ENCODE peak calls at places on chromosomes 11 and 22, in ten cellular contexts. Y is esophagus squamous epithelium; X is body of pancreas; S is pancreas; T is kidney; G is cardiac muscle cell; H is lower lobe of right lung; O is neural progenitor cell; B is CD8-positive, alpha-beta T cell; R is AG04450. J is an unnamed sample.

GRCh38 chr11:30855383-30856006 is 269.3 kb upstream of the MPPED2 start:
- DNase-seq in Y (no peak), X (no peak), S (no peak), T (no peak), G (peak), H (no peak), O (no peak), B (no peak), R (no peak), J (no peak)

GRCh38 chr22:37187891-37188761 is at the start of gene C1QTNF6:
- DNase-seq in Y (no peak), X (no peak), S (no peak), T (peak), G (peak), H (peak), O (peak), B (no peak), R (no peak), J (peak)

GRCh38 chr11:27485930-27486773 is 13.6 kb upstream of the LGR4 start:
- DNase-seq in Y (no peak), X (peak), S (no peak), T (no peak), G (peak), H (no peak), O (peak), B (no peak), R (no peak), J (no peak)

GRCh38 chr22:40641269-40641668 is 4.8 kb upstream of the MRTFA start:
- DNase-seq in Y (no peak), X (peak), S (no peak), T (no peak), G (no peak), H (no peak), O (no peak), B (no peak), R (no peak), J (peak)

GRCh38 chr11:134843020-134843419 is 431.0 kb upstream of the B3GAT1 start:
- DNase-seq in Y (no peak), X (no peak), S (no peak), T (no peak), G (no peak), H (no peak), O (no peak), B (no peak), R (no peak), J (no peak)

GRCh38 chr22:47033648-47034000 is 271.2 kb downstream of the TBC1D22A start:
- DNase-seq in Y (no peak), X (no peak), S (no peak), T (peak), G (no peak), H (peak), O (no peak), B (no peak), R (no peak), J (peak)

GRCh38 chr11:88414385-88414861 is 76.9 kb upstream of the CTSC start:
- DNase-seq in Y (no peak), X (peak), S (no peak), T (no peak), G (peak), H (no peak), O (no peak), B (no peak), R (no peak), J (peak)

GRCh38 chr11:45834298-45834756 is 12.9 kb upstream of the CRY2 start:
- DNase-seq in Y (no peak), X (no peak), S (no peak), T (no peak), G (no peak), H (no peak), O (no peak), B (no peak), R (no peak), J (no peak)

GRCh38 chr11:94521684-94522083 is 9.4 kb downstream of the C11orf97 start:
- DNase-seq in Y (no peak), X (no peak), S (no peak), T (no peak), G (no peak), H (no peak), O (peak), B (no peak), R (no peak), J (no peak)

GRCh38 chr22:48541401-48542098 is 1286.1 kb downstream of the BRD1 start:
- DNase-seq in Y (no peak), X (no peak), S (no peak), T (no peak), G (no peak), H (no peak), O (no peak), B (no peak), R (no peak), J (no peak)

GRCh38 chr22:32991353-32992115 is 66.6 kb downstream of the SYN3 start:
- DNase-seq in Y (no peak), X (no peak), S (no peak), T (no peak), G (no peak), H (peak), O (no peak), B (no peak), R (no peak), J (peak)

GRCh38 chr11:129657866-129658557 is 157.6 kb upstream of the TMEM45B start:
- DNase-seq in Y (no peak), X (no peak), S (no peak), T (no peak), G (peak), H (no peak), O (no peak), B (no peak), R (no peak), J (no peak)

GRCh38 chr22:47837703-47838102 is 1075.3 kb downstream of the TBC1D22A start:
- DNase-seq in Y (no peak), X (no peak), S (no peak), T (no peak), G (no peak), H (no peak), O (peak), B (no peak), R (no peak), J (no peak)

GRCh38 chr22:27885977-27886842 is 32.8 kb downstream of the PITPNB start:
- DNase-seq in Y (no peak), X (peak), S (no peak), T (no peak), G (peak), H (no peak), O (peak), B (peak), R (peak), J (no peak)

GRCh38 chr22:25172153-25172552 is 27.5 kb upstream of the CRYBB3 start:
- DNase-seq in Y (no peak), X (peak), S (no peak), T (no peak), G (no peak), H (no peak), O (no peak), B (no peak), R (no peak), J (no peak)

GRCh38 chr11:108863528-108863927 is 198.7 kb downstream of the DDX10 start:
- DNase-seq in Y (no peak), X (no peak), S (no peak), T (no peak), G (no peak), H (no peak), O (no peak), B (no peak), R (no peak), J (no peak)

GRCh38 chr22:36773935-36774334 is 2.0 kb downstream of the IFT27 start:
- DNase-seq in Y (no peak), X (no peak), S (no peak), T (no peak), G (no peak), H (no peak), O (peak), B (no peak), R (no peak), J (no peak)

GRCh38 chr11:101096036-101096704 is 33.4 kb downstream of the PGR start:
- DNase-seq in Y (no peak), X (peak), S (no peak), T (no peak), G (peak), H (no peak), O (no peak), B (no peak), R (no peak), J (peak)

GRCh38 chr11:44256673-44257291 is 53.2 kb downstream of the ALX4 start:
- DNase-seq in Y (no peak), X (no peak), S (no peak), T (no peak), G (no peak), H (no peak), O (no peak), B (no peak), R (no peak), J (no peak)

GRCh38 chr11:76701701-76702100 is 31.2 kb upstream of the LRRC32 start:
- DNase-seq in Y (no peak), X (no peak), S (no peak), T (peak), G (no peak), H (no peak), O (no peak), B (no peak), R (no peak), J (no peak)

GRCh38 chr11:134040386-134041297 is 28.2 kb upstream of the JAM3 start:
- DNase-seq in Y (no peak), X (no peak), S (no peak), T (peak), G (peak), H (no peak), O (no peak), B (no peak), R (peak), J (peak)

GRCh38 chr11:109708184-109708583 is 286.2 kb downstream of the C11orf87 start:
- DNase-seq in Y (no peak), X (no peak), S (no peak), T (no peak), G (no peak), H (no peak), O (peak), B (no peak), R (no peak), J (no peak)

GRCh38 chr11:66361502-66361941 is 10.0 kb downstream of the SLC29A2 start:
- DNase-seq in Y (no peak), X (no peak), S (no peak), T (no peak), G (no peak), H (no peak), O (no peak), B (no peak), R (no peak), J (peak)
- H3K27ac ChIP-seq in Y (no peak), X (no peak), S (no peak), T (no peak), G (peak), H (no peak), O (peak), B (no peak), R (no peak), J (no peak)

DNA sequence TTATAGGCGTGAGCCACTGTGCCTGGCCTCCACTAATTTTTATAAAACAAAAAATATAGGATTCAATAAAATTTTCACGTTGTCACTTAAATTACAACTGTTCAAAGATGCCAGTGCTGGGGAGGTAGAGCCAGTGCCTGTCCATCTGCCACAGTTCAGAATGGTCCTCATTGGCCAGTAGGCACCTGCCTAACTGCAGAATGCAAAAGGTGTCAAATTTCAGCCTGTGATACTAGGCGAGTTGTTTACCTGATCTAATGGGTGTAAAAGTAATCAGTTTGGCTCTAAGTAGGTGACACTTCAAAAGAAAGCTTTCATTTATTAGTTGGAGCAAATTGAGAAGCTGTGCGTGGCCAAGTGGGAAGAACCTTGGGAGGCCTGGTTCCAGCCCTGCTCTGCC is 2.4 kb downstream of the SMARCB1 start:
- DNase-seq in Y (no peak), X (no peak), S (no peak), T (peak), G (no peak), H (no peak), O (peak), B (no peak), R (no peak), J (no peak)
- H3K27ac ChIP-seq in Y (no peak), X (no peak), S (no peak), T (no peak), G (peak), H (no peak), O (no peak), B (no peak), R (no peak), J (no peak)

DNA sequence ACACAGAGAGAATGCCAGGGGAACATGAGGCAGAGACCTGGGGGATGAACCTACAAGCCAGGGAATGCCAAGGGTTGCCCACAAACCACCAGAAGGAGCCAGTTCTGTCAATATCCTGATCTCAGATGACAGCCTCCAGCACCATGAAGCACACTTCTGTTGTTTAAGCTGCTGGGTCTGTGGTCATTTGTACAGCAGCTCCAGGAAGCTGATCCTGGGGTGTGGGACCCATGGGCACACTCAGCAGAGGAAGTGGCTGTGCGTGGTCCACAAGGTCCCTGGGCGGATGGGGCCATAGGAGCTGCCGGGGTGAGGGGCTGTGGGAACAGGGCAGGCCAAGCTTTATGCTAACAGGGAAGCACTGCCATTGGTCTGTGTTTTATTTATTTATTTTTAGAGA is 12.1 kb downstream of the PPM1F start:
- DNase-seq in Y (no peak), X (no peak), S (no peak), T (no peak), G (no peak), H (no peak), O (no peak), B (no peak), R (no peak), J (no peak)
- H3K27ac ChIP-seq in Y (peak), X (peak), S (peak), T (peak), G (no peak), H (peak), O (no peak), B (no peak), R (no peak), J (peak)

DNA sequence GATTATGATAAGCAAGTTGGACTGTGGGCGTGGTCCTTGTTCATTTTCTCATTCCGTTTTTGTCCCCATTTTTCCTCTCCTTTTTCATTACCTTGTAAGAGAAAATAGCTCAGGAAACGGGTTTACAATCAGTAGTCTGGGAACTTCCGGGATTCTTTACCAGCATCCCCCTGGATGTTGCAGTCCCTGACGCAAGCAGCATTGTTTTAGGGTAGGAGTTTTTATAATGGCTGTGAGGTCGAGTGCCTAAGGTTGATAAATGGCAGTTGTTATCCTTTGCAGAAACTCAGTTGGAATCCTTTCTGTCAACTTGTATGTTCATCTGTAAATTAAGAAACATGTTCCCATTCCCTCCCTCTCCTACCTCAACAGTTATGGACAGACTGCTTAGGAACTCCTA is 68.3 kb downstream of the ARHGEF12 start:
- DNase-seq in Y (no peak), X (no peak), S (no peak), T (no peak), G (no peak), H (no peak), O (peak), B (no peak), R (no peak), J (no peak)
- H3K27ac ChIP-seq in Y (no peak), X (no peak), S (no peak), T (no peak), G (no peak), H (no peak), O (peak), B (no peak), R (no peak), J (no peak)

DNA sequence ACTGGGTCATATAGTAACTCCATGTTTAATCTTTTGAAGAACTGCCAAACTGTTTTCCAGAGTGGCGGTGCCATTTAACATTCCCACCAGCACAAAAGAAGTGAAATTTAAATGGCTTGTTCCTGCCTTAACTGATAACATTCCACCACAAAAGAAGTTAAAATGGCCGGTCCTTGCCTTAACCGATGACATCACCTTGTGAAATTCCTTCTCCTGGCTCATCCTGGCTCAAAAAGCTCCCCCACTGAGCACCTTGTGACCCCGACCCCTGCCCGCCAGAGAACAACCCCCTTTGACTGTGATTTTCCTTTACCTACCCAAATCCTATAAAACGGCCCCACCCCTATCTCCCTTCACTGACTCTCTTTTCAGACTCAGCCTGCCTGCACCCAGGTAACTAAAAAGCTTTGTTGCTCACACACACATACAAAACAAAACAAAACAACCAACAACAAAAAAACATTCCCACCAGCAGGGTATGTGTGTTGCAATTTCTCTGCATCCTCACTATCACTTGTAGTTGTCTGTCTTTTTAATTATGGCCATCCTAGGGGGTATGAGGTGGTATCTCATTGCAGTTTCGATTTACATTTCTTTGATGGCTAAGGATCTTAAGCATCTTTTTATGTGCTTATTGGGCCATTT is 109.0 kb downstream of the FAR1 start:
- DNase-seq in Y (no peak), X (no peak), S (no peak), T (no peak), G (no peak), H (no peak), O (peak), B (no peak), R (no peak), J (no peak)
- H3K27ac ChIP-seq in Y (no peak), X (no peak), S (no peak), T (no peak), G (no peak), H (no peak), O (no peak), B (no peak), R (no peak), J (no peak)

GRCh38 chr22:17725465-17725800 is 48.8 kb downstream of the BID start:
- DNase-seq in Y (no peak), X (no peak), S (no peak), T (no peak), G (no peak), H (no peak), O (no peak), B (no peak), R (no peak), J (no peak)
- H3K27ac ChIP-seq in Y (peak), X (no peak), S (no peak), T (no peak), G (peak), H (no peak), O (no peak), B (no peak), R (no peak), J (peak)

DNA sequence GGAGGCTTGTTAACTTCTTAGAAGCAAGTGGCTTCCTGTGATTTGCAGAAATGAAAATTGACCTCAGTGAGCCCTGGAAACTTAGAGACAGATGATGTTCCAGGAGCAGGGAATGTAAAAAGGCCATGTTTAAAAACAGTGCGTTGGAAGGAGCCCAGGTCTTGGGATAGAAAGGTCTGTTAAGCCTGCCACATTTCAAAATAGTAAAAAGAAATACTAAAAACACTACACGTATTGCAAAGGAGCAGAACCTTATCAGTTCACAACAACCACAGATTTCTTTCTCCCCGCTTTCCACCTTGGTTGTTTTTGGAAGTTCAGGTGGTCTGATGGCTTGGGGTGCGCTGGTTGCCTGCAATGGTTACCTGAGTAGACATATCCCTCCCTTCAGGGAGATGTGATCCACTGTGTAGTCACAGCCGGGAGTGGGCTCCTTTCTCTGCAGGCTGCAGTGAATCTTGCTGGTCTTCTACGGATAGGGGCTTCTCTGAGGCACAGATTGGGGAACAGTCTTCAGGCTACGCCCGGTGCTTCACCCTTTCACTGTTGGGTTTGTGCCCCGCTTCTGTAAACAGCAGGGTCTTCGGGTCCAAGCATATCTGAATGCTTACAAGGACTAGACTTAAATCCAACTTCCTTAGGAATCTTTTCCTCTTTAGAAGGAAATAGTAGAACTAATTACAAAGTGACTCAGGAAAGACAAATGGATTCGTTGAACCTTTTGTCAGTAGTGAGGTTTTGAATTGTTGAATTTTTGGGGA is 1.9 kb downstream of the TEAD1 start:
- DNase-seq in Y (no peak), X (no peak), S (no peak), T (no peak), G (peak), H (no peak), O (peak), B (no peak), R (no peak), J (peak)
- H3K27ac ChIP-seq in Y (peak), X (peak), S (peak), T (peak), G (peak), H (peak), O (peak), B (no peak), R (peak), J (peak)